ENCODE peak calls at places on chromosome 21, in six cellular contexts. W is GM04504; P is stimulated activated naive CD4-positive, alpha-beta T cell treated with Interleukin-2 at 50 U/mL for 16 hours; V is activated T-cell treated with anti-CD3 and anti-CD28 coated beads, Interleukin-2, amount 50 U/mL, for 1 hour; L is right lobe of liver; H is ELR. Q is an unnamed sample.

GRCh38 chr21:42733037-42733632 is 79.7 kb downstream of the PDE9A start:
- DNase-seq in W (no peak), P (no peak), V (no peak), L (no peak), H (no peak), Q (peak; percentile 38)

GRCh38 chr21:25515484-25516405 is 91.5 kb downstream of the MRPL39 start:
- DNase-seq in W (no peak), P (no peak), V (no peak), L (no peak), H (peak; percentile 24), Q (no peak)

GRCh38 chr21:34794686-34795085 is 125.9 kb downstream of the CLIC6 start:
- DNase-seq in W (no peak), P (no peak), V (no peak), L (no peak), H (no peak), Q (no peak)

GRCh38 chr21:40447016-40447415 is 399.9 kb downstream of the DSCAM start:
- DNase-seq in W (no peak), P (no peak), V (no peak), L (no peak), H (no peak), Q (no peak)

GRCh38 chr21:46118871-46119564 is 21.1 kb downstream of the COL6A2 start:
- DNase-seq in W (no peak), P (no peak), V (peak; percentile 9), L (peak; percentile 18), H (no peak), Q (peak; percentile 45)

GRCh38 chr21:16891821-16892220 is 621.0 kb upstream of the CXADR start:
- DNase-seq in W (peak; percentile 32), P (no peak), V (no peak), L (no peak), H (no peak), Q (no peak)

GRCh38 chr21:33546076-33546475 is 3.2 kb downstream of the SON start:
- DNase-seq in W (no peak), P (no peak), V (no peak), L (no peak), H (no peak), Q (no peak)

GRCh38 chr21:37373539-37373938 is 7.0 kb downstream of the DYRK1A start:
- DNase-seq in W (no peak), P (no peak), V (no peak), L (no peak), H (peak; percentile 54), Q (no peak)

GRCh38 chr21:38858429-38859205 is 52.9 kb downstream of the ETS2 start:
- DNase-seq in W (no peak), P (no peak), V (no peak), L (no peak), H (peak; percentile 24), Q (no peak)

GRCh38 chr21:33265664-33266049 is 510 bp upstream of the IL10RB start:
- DNase-seq in W (no peak), P (no peak), V (no peak), L (peak; percentile 56), H (peak; percentile 42), Q (peak; percentile 72)

GRCh38 chr21:25551548-25551947 is 55.7 kb downstream of the MRPL39 start:
- DNase-seq in W (no peak), P (no peak), V (no peak), L (no peak), H (no peak), Q (no peak)